ENCODE peak calls at places on chromosomes 3 and 15, in seven cellular contexts. G is tibial nerve; E is PC-3; F is sigmoid colon; J is effector memory CD4-positive, alpha-beta T cell; T is heart left ventricle; M is heart right ventricle. N is an unnamed sample.

GRCh38 chr15:53473435-53473834 is 286.0 kb downstream of the WDR72 start:
- DNase-seq in G (no peak), E (no peak), F (no peak), J (no peak), T (no peak), M (no peak), N (no peak)

GRCh38 chr3:186109897-186110803 is 1.3 kb upstream of the ETV5 start:
- DNase-seq in G (no peak), E (no peak), F (no peak), J (no peak), T (peak), M (peak), N (peak)

GRCh38 chr3:115903843-115904242 is 280.5 kb downstream of the GAP43 start:
- DNase-seq in G (no peak), E (peak), F (no peak), J (no peak), T (no peak), M (no peak), N (no peak)

GRCh38 chr15:89448825-89449224 is 47.6 kb downstream of the RHCG start:
- DNase-seq in G (no peak), E (no peak), F (no peak), J (no peak), T (no peak), M (no peak), N (peak)

GRCh38 chr3:69079269-69080159 is 651 bp downstream of the UBA3 start:
- DNase-seq in G (no peak), E (no peak), F (no peak), J (no peak), T (no peak), M (peak), N (no peak)

GRCh38 chr15:97036301-97036700 is 705.8 kb downstream of the NR2F2 start:
- DNase-seq in G (no peak), E (no peak), F (no peak), J (no peak), T (no peak), M (no peak), N (no peak)

GRCh38 chr3:48641396-48641795 is 6.1 kb upstream of the SLC26A6 start:
- DNase-seq in G (no peak), E (no peak), F (no peak), J (no peak), T (no peak), M (no peak), N (no peak)

GRCh38 chr3:39542588-39542988 is 75.1 kb downstream of the MOBP start:
- DNase-seq in G (no peak), E (no peak), F (no peak), J (no peak), T (no peak), M (no peak), N (no peak)

GRCh38 chr15:72231847-72232461 is 964 bp upstream of the PKM start:
- DNase-seq in G (no peak), E (peak), F (no peak), J (peak), T (peak), M (no peak), N (no peak)

GRCh38 chr3:3800685-3801509 is 1.7 kb downstream of the LRRN1 start:
- DNase-seq in G (no peak), E (no peak), F (no peak), J (no peak), T (peak), M (peak), N (no peak)

GRCh38 chr3:53196575-53197407 is 35.8 kb downstream of the PRKCD start:
- DNase-seq in G (no peak), E (peak), F (no peak), J (no peak), T (no peak), M (no peak), N (no peak)

GRCh38 chr3:11601446-11602241 is 42.1 kb downstream of the VGLL4 start:
- DNase-seq in G (no peak), E (peak), F (peak), J (no peak), T (peak), M (peak), N (peak)

GRCh38 chr15:43799209-43799944 is 643 bp downstream of the SERINC4 start:
- DNase-seq in G (no peak), E (no peak), F (no peak), J (no peak), T (no peak), M (no peak), N (no peak)

GRCh38 chr3:31962801-31963205 is 18.3 kb downstream of the OSBPL10 start:
- DNase-seq in G (no peak), E (peak), F (no peak), J (no peak), T (no peak), M (no peak), N (no peak)

GRCh38 chr3:187807086-187807862 is 62.0 kb upstream of the BCL6 start:
- DNase-seq in G (no peak), E (peak), F (no peak), J (no peak), T (no peak), M (no peak), N (no peak)

GRCh38 chr15:101017041-101017754 is 98.0 kb downstream of the LRRK1 start:
- DNase-seq in G (no peak), E (peak), F (peak), J (no peak), T (no peak), M (no peak), N (no peak)

GRCh38 chr15:98874359-98874758 is 133.2 kb downstream of the PGPEP1L start:
- DNase-seq in G (no peak), E (no peak), F (no peak), J (no peak), T (no peak), M (no peak), N (no peak)

GRCh38 chr3:143895805-143896204 is 47.5 kb upstream of the SLC9A9 start:
- DNase-seq in G (no peak), E (peak), F (no peak), J (no peak), T (no peak), M (no peak), N (no peak)

GRCh38 chr3:108184824-108185223 is 37.4 kb downstream of the IFT57 start:
- DNase-seq in G (no peak), E (no peak), F (no peak), J (no peak), T (no peak), M (no peak), N (no peak)

GRCh38 chr3:26624209-26624775 is 1.7 kb downstream of the LRRC3B start:
- DNase-seq in G (no peak), E (no peak), F (peak), J (no peak), T (no peak), M (no peak), N (no peak)

GRCh38 chr3:16064660-16065414 is 109.6 kb upstream of the GALNT15 start:
- DNase-seq in G (peak), E (peak), F (peak), J (no peak), T (peak), M (peak), N (peak)
- H3K27ac ChIP-seq in G (peak), E (no peak), F (peak), J (no peak), T (peak), M (peak), N (peak)

DNA sequence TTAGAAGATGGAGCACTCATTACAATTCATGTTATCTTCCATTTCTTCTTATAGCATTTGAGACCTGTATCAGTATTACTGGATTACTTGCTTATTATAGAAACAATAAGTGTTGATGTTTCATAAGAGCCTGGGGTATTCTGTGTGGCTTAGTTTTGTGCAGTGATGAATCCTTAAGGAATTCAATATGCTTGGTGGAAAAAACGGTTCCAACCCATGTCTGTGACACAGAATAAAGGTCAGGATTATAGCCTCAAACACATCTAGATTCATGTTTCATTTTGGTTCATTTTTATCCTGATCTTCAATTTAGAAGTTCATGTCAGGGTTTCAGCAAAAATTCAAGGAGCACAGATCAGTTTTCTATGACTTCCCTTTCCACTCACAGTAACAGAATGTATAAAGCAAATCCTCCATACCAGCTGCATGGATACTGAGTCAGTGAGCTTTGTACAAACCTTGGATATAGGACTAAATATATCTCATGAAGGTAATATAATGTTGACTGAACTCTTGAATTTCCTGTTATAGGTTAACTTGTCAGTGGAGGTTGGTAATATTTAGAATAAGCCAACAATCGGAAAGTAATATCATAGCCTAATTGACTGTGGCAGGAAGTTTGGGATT is 218.3 kb upstream of the TPM1 start:
- DNase-seq in G (no peak), E (peak), F (no peak), J (no peak), T (no peak), M (no peak), N (no peak)
- H3K27ac ChIP-seq in G (no peak), E (no peak), F (no peak), J (no peak), T (no peak), M (no peak), N (no peak)

DNA sequence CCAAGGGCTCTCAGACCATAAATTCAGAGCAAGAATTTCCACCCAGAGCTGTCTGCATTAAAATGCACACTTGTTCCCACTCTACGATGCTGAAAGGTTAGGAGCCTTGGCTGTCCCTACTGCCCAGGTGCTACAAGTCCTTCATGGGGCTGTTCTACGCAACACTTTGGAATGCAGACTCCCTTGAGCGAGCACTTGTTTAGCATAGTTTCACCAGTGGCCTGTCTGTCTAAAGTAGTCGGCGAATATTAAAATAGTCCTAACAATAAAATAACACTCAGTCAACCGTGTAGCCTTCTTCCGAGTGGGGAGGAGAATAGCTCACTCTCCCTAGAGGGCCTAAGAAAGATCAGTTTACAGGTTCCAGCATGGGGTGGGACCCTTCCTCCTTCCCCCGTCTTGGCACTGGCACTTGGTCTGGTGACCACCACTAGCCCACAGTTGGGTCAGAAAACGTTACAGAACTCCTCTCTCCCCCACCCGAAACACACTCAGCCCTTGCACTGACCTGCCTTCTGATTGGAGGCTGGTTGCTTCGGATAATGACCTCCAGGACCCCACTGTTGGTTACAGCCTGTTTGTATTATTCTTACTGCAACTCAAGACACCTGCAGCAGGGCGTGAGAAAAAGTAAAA is at the start of gene CLDN16:
- DNase-seq in G (no peak), E (no peak), F (no peak), J (no peak), T (no peak), M (no peak), N (no peak)
- H3K27ac ChIP-seq in G (no peak), E (peak), F (no peak), J (no peak), T (no peak), M (no peak), N (no peak)

GRCh38 chr15:57708047-57708446 is 1.5 kb downstream of the POLR2M start:
- DNase-seq in G (no peak), E (no peak), F (no peak), J (no peak), T (no peak), M (no peak), N (no peak)
- H3K27ac ChIP-seq in G (no peak), E (no peak), F (peak), J (peak), T (peak), M (peak), N (peak)

GRCh38 chr3:58383904-58384303 is 49.7 kb downstream of the PDHB start:
- DNase-seq in G (no peak), E (peak), F (no peak), J (no peak), T (no peak), M (no peak), N (no peak)
- H3K27ac ChIP-seq in G (peak), E (peak), F (peak), J (no peak), T (no peak), M (no peak), N (peak)

DNA sequence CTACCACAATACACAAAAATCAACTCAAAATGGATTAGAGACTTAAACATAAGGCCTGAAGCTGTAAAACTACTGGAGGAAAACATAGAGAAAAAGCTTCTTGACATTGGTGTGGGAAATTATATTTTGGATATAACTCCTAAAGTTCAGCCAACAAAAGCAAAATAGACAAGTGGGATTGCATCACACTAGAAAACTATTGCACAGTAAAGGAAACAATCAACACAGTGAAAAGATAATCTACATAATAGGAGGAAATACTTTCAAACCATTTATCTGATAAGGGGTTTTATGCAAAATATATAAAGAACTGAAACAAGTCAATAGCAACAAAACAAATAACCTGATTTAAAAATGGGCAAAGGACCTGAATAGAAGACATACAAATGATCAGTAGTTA is 37.6 kb upstream of the TP63 start:
- DNase-seq in G (no peak), E (no peak), F (no peak), J (no peak), T (no peak), M (no peak), N (no peak)
- H3K27ac ChIP-seq in G (no peak), E (no peak), F (no peak), J (no peak), T (no peak), M (no peak), N (no peak)

GRCh38 chr15:91894606-91895005 is 41.1 kb downstream of the SLCO3A1 start:
- DNase-seq in G (no peak), E (no peak), F (no peak), J (no peak), T (no peak), M (no peak), N (no peak)
- H3K27ac ChIP-seq in G (no peak), E (no peak), F (no peak), J (no peak), T (no peak), M (no peak), N (no peak)